ENCODE peak calls at places on chromosomes 7 and 10, in nine cellular contexts. V is RWPE2, K is HepG2, I is GM23338, G is MM.1S, S is esophagus muscularis mucosa, Y is iPS DF 6.9, E is hepatocyte, M is fibroblast of lung. Q is an unnamed sample. For H3K27me3, the result is how much of the 10 kb centered on the place peaks cover.

GRCh38 chr7:5712566-5712965 is 68.9 kb downstream of the RNF216 start:
- DNase-seq in K (no peak), G (no peak), I (no peak), E (no peak), M (no peak), Y (no peak), V (no peak), S (no peak), Q (no peak)

GRCh38 chr7:149824301-149824741 is 13.9 kb upstream of the ZNF862 start:
- DNase-seq in M (no peak), S (no peak), Y (no peak), E (no peak), V (peak), G (no peak), I (no peak), K (no peak), Q (no peak)

GRCh38 chr10:20313665-20314064 is 497.4 kb downstream of the PLXDC2 start:
- DNase-seq in M (no peak), E (no peak), V (no peak), K (no peak), G (no peak), S (peak), Y (no peak), I (no peak), Q (no peak)

GRCh38 chr10:72310636-72311035 is 36.9 kb downstream of the DDIT4 start:
- DNase-seq in G (no peak), I (no peak), K (no peak), M (no peak), S (no peak), E (no peak), V (no peak), Y (no peak), Q (no peak)

GRCh38 chr7:30594055-30594539 is 581 bp upstream of the GARS1 start:
- DNase-seq in K (peak), M (peak), V (no peak), S (no peak), E (peak), Y (no peak), I (peak), G (no peak), Q (peak)

GRCh38 chr10:131658476-131659110 is 242.2 kb upstream of the PPP2R2D start:
- DNase-seq in S (no peak), V (peak), Y (no peak), K (no peak), E (no peak), G (no peak), I (no peak), M (no peak), Q (no peak)

GRCh38 chr7:12389089-12389700 is 14.5 kb downstream of the VWDE start:
- DNase-seq in K (peak), M (peak), V (no peak), S (no peak), E (peak), G (peak), I (peak), Y (peak), Q (peak)

GRCh38 chr10:20492447-20492846 is 404.7 kb downstream of the NEBL start:
- DNase-seq in Y (no peak), S (no peak), K (no peak), V (no peak), M (peak), E (peak), I (peak), G (no peak), Q (no peak)

GRCh38 chr7:123633553-123633952 is 22.1 kb upstream of the LMOD2 start:
- DNase-seq in K (no peak), Y (no peak), G (no peak), M (peak), V (no peak), S (no peak), I (no peak), E (no peak), Q (no peak)

GRCh38 chr7:4245866-4246470 is 436.1 kb upstream of the FOXK1 start:
- DNase-seq in K (no peak), V (no peak), Y (no peak), M (no peak), E (no peak), S (no peak), I (peak), G (no peak), Q (no peak)

GRCh38 chr7:65239324-65239706 is 134.3 kb upstream of the ZNF92 start:
- DNase-seq in E (no peak), G (no peak), V (no peak), M (no peak), S (no peak), Y (no peak), K (no peak), I (no peak), Q (no peak)

GRCh38 chr7:91285966-91286365 is 21.7 kb downstream of the FZD1 start:
- DNase-seq in I (no peak), K (no peak), S (no peak), E (no peak), G (no peak), V (no peak), M (peak), Y (no peak), Q (no peak)

GRCh38 chr10:88687853-88688467 is 18.1 kb upstream of the LIPK start:
- DNase-seq in S (no peak), V (no peak), G (peak), E (peak), M (peak), I (peak), K (peak), Y (no peak), Q (no peak)

GRCh38 chr7:7830122-7830878 is 111.9 kb upstream of the RPA3 start:
- DNase-seq in M (no peak), K (peak), I (no peak), S (no peak), G (no peak), Y (no peak), V (no peak), E (peak), Q (no peak)

GRCh38 chr7:92517626-92518025 is 10.7 kb downstream of the PEX1 start:
- DNase-seq in Y (no peak), I (no peak), E (no peak), K (no peak), S (no peak), M (peak), G (no peak), V (no peak), Q (no peak)

GRCh38 chr10:10605551-10606081 is 412.1 kb upstream of the CELF2 start:
- DNase-seq in G (no peak), E (peak), I (no peak), S (no peak), M (peak), Y (no peak), V (no peak), K (no peak), Q (no peak)

GRCh38 chr10:13115832-13116793 is 16.1 kb downstream of the OPTN start:
- DNase-seq in K (no peak), S (no peak), V (no peak), M (no peak), E (no peak), G (no peak), Y (no peak), I (no peak), Q (no peak)

GRCh38 chr7:148515237-148515636 is 75.3 kb upstream of the C7orf33 start:
- DNase-seq in S (no peak), E (no peak), V (no peak), G (no peak), K (no peak), Y (no peak), I (no peak), M (no peak), Q (no peak)

GRCh38 chr7:26189000-26189539 is 11.5 kb downstream of the HNRNPA2B1 start:
- DNase-seq in Y (no peak), M (no peak), V (no peak), K (no peak), I (no peak), E (no peak), S (no peak), G (no peak), Q (no peak)

GRCh38 chr7:125316451-125316850 is 386.8 kb upstream of the POT1 start:
- DNase-seq in E (peak), K (peak), G (peak), I (peak), V (no peak), S (no peak), M (no peak), Y (peak), Q (no peak)

GRCh38 chr7:156115582-156115981 is 303.3 kb upstream of the SHH start:
- DNase-seq in I (no peak), M (no peak), Y (no peak), S (no peak), K (no peak), V (no peak), G (no peak), E (no peak), Q (no peak)

GRCh38 chr10:77629775-77630565 is 7.6 kb downstream of the KCNMA1 start:
- DNase-seq in Y (no peak), G (no peak), K (no peak), M (peak), S (no peak), I (no peak), V (no peak), E (no peak), Q (no peak)

GRCh38 chr10:131975003-131975402 is 6.7 kb downstream of the BNIP3 start:
- DNase-seq in K (no peak), V (no peak), Y (no peak), S (no peak), M (no peak), G (no peak), E (no peak), I (no peak), Q (no peak)

GRCh38 chr10:118583611-118584010 is 11.8 kb downstream of the PRLHR start:
- DNase-seq in S (no peak), E (no peak), I (no peak), G (no peak), V (no peak), Y (no peak), K (no peak), M (no peak), Q (no peak)

GRCh38 chr10:90276894-90277447 is 575.6 kb downstream of the KIF20B start:
- DNase-seq in K (no peak), G (no peak), I (no peak), Y (no peak), V (no peak), S (no peak), M (peak), E (no peak), Q (no peak)

GRCh38 chr10:110706690-110707098 is 62.6 kb downstream of the RBM20 start:
- DNase-seq in M (peak), G (no peak), E (no peak), V (no peak), S (no peak), Y (no peak), I (peak), K (no peak), Q (no peak)

GRCh38 chr10:59991661-59992060 is 85.3 kb upstream of the CCDC6 start:
- DNase-seq in S (no peak), I (peak), Y (no peak), G (no peak), M (peak), V (peak), K (no peak), E (peak), Q (no peak)

GRCh38 chr7:44368885-44369284 is 43.5 kb upstream of the CAMK2B start:
- DNase-seq in S (no peak), K (peak), Y (no peak), M (no peak), E (no peak), V (no peak), I (no peak), G (no peak), Q (no peak)

GRCh38 chr7:46391215-46391614 is 470.1 kb upstream of the IGFBP3 start:
- DNase-seq in G (no peak), Y (no peak), S (no peak), M (peak), K (no peak), I (no peak), E (peak), V (no peak), Q (no peak)

GRCh38 chr7:88789480-88790064 is 6.0 kb downstream of the TEX47 start:
- DNase-seq in I (peak), M (peak), Y (no peak), E (peak), V (no peak), K (no peak), S (no peak), G (peak), Q (no peak)

GRCh38 chr7:50662059-50662689 is 97.0 kb upstream of the DDC start:
- DNase-seq in I (no peak), V (no peak), K (no peak), M (no peak), G (peak), Y (no peak), E (no peak), S (no peak), Q (peak)

GRCh38 chr7:2399848-2400587 is 3.4 kb upstream of the CHST12 start:
- DNase-seq in M (peak), S (no peak), V (no peak), K (peak), I (no peak), E (peak), G (peak), Y (no peak), Q (no peak)

GRCh38 chr10:117439243-117439912 is 64.1 kb upstream of the PDZD8 start:
- DNase-seq in M (no peak), K (no peak), I (no peak), G (no peak), Y (no peak), S (no peak), E (peak), V (peak), Q (no peak)

GRCh38 chr10:93023013-93023650 is 37.5 kb upstream of the CYP26C1 start:
- DNase-seq in K (peak), S (no peak), I (no peak), Y (no peak), M (no peak), G (no peak), V (no peak), E (no peak), Q (no peak)

GRCh38 chr7:74282748-74283459 is 6.3 kb upstream of the CLIP2 start:
- DNase-seq in S (no peak), V (no peak), Y (no peak), I (peak), M (no peak), E (no peak), K (peak), G (no peak), Q (no peak)

GRCh38 chr10:117094856-117095255 is 43.2 kb downstream of the VAX1 start:
- DNase-seq in I (peak), Y (peak), V (no peak), E (no peak), K (no peak), M (no peak), S (no peak), G (no peak), Q (no peak)

GRCh38 chr7:77222065-77222464 is 22.4 kb upstream of the FGL2 start:
- DNase-seq in S (no peak), I (no peak), G (no peak), E (no peak), Y (no peak), M (no peak), K (no peak), V (no peak), Q (no peak)

GRCh38 chr10:70759769-70760168 is 25.4 kb downstream of the TBATA start:
- DNase-seq in V (no peak), G (no peak), S (no peak), Y (no peak), E (no peak), M (no peak), I (peak), K (no peak), Q (no peak)

GRCh38 chr7:101185258-101185839 is 5.3 kb upstream of the NAT16 start:
- DNase-seq in S (no peak), E (peak), Y (no peak), V (no peak), K (peak), M (no peak), G (no peak), I (no peak), Q (no peak)

GRCh38 chr10:125979976-125980375 is 83.6 kb downstream of the FANK1 start:
- DNase-seq in M (no peak), I (no peak), V (no peak), K (no peak), E (no peak), S (no peak), Y (no peak), G (no peak), Q (no peak)

GRCh38 chr10:100774223-100774622 is 28.8 kb downstream of the PAX2 start:
- DNase-seq in Y (no peak), M (no peak), I (no peak), G (no peak), S (no peak), E (no peak), K (no peak), V (no peak), Q (no peak)
- H3K27me3 ChIP-seq in Y (under half), M (under half), I (under half), G (half or more), S (half or more), E (half or more), K (under half), V (under half), Q (under half)

DNA sequence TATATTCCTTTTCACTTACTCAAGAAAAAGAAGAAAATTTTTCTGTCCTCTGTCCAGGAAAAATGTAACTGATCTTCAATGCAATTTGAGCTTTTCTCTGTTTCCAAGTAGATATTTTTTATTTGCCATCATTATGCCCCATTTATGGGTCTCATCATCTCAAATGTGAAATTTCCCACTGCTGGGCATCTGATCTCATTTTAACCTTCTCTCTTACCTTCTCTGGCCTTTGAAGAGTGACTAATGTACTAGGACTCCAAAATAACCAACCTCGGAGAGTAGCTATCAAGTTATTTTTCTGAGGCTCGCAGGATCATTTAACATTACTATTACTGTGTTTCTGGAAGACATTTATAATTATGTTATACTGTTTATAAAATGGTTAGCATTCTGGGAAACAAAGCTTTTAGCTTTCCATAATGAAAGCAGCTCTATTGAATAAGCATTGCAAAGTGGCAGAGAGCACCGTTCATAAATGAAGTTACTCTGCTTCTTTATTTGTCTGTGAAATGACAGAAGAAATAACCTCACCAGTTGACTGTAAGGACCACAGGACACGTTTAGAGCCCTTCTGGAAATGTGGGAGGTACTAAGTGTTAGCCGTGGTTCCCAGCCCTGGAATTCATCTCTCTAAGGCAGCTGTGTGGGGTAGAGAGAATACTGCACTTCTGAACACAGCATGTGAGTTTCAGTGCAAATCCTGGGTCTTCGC is 33.3 kb upstream of the NMT2 start:
- DNase-seq in S (no peak), Y (no peak), M (peak), E (no peak), G (no peak), V (no peak), K (no peak), I (no peak), Q (no peak)
- H3K27me3 ChIP-seq in S (under half), Y (under half), M (under half), E (under half), G (under half), V (under half), K (under half), I (under half), Q (under half)

GRCh38 chr7:142334236-142334635 is 76.4 kb upstream of the PRSS58 start:
- DNase-seq in Y (no peak), E (no peak), V (no peak), I (no peak), K (no peak), S (no peak), G (no peak), M (no peak), Q (no peak)

GRCh38 chr7:142334806-142335205 is 76.9 kb upstream of the PRSS58 start:
- DNase-seq in V (no peak), M (no peak), I (no peak), K (no peak), S (no peak), E (no peak), Y (no peak), G (no peak), Q (no peak)

GRCh38 chr7:142331941-142332340 is 74.1 kb upstream of the PRSS58 start:
- DNase-seq in Y (no peak), V (no peak), S (peak), K (no peak), M (no peak), G (no peak), I (no peak), E (no peak), Q (no peak)

GRCh38 chr7:142329062-142329788 is 71.4 kb upstream of the PRSS58 start:
- DNase-seq in I (no peak), M (no peak), K (no peak), V (no peak), E (no peak), S (no peak), Y (no peak), G (no peak), Q (no peak)

GRCh38 chr7:142332421-142332820 is 74.6 kb upstream of the PRSS58 start:
- DNase-seq in I (no peak), E (no peak), M (no peak), V (no peak), Y (no peak), K (no peak), G (no peak), S (peak), Q (no peak)
- H3K27me3 ChIP-seq in I (under half), E (under half), M (under half), V (under half), Y (under half), K (under half), G (under half), S (under half), Q (under half)

DNA sequence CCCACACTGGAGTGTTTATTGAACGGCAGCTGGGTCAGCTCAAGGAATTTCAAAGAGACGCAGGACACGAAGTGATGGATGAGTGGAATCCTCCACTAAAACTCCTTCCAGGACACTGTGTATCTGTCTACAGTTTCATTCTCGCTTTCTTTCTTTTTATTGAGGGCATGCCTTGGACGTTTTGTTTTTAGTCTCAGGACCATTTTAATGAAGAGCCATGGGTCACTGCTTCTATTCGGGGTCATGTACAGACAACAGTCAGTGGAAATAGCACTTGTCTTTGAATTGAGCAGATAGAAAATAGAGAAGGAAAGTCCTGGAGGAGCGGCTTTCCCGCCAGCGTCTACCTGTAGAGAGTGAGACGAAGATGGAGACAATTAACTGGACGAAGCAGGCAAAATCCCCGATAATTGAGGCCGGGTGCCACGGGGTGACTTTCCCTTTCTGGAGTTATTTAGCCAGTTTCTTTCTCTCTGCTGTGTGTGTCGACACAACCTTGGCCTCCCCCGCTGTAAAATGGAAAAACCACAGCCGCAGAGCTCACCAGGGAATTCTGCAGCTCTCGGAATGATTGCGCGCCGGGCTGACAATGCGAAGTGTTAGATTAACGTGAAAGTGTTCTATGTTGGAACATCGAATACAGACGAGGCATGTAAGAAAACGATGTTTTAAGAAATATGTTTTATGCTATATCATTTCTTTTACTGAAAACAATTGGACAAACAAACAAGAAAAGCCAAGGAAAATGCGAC is 129.0 kb downstream of the DNAJB6 start:
- DNase-seq in G (no peak), M (no peak), V (no peak), S (no peak), E (no peak), Y (no peak), I (no peak), K (no peak), Q (no peak)
- H3K27me3 ChIP-seq in G (half or more), M (under half), V (under half), S (half or more), E (under half), Y (under half), I (under half), K (under half), Q (under half)

DNA sequence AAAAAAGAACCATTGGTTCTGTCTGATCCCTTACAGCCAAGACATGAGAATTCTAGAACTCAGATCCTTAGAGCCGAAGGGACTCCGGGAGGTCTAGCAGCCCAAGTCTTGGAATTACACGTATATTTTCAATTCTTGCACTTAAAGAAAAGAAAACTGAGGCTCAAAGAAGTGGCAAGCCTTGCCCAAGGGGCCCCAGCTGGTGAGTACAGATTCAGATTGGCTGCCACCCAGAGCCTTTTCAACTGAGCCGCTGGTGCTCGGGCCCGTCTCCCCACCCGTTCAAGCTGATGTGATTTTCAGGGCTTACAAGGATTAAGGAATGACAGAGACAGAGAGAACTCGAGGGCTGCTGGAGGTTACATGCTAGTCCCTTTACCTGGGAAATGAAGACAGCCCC is 117.9 kb downstream of the ABLIM1 start:
- DNase-seq in S (no peak), I (no peak), E (no peak), Y (no peak), G (no peak), K (no peak), M (no peak), V (no peak), Q (no peak)
- H3K27me3 ChIP-seq in S (under half), I (under half), E (under half), Y (under half), G (under half), K (under half), M (under half), V (under half), Q (under half)

Q was measured in CD4-positive, alpha-beta T cell.